ENCODE peak calls at places on chromosomes 11 and 22, in seven cellular contexts. One of them, this sample, is unnamed.
A peak's percentile ranks its signal among the peaks of the same experiment; 100 is the strongest.

GRCh38 chr11:15170170-15170569 is 55.4 kb downstream of the INSC start:
- DNase-seq in pancreas: no peak
- DNase-seq in astrocyte: no peak
- DNase-seq in tibial artery: no peak
- DNase-seq in body of pancreas: no peak
- DNase-seq in adipocyte: peak; percentile 44
- DNase-seq in colonic mucosa: no peak
- DNase-seq in this sample: no peak

GRCh38 chr11:15650105-15650938 is 535.6 kb downstream of the INSC start:
- DNase-seq in pancreas: peak; percentile 99
- DNase-seq in astrocyte: peak; percentile 71
- DNase-seq in tibial artery: peak; percentile 93
- DNase-seq in body of pancreas: peak; percentile 94
- DNase-seq in adipocyte: peak; percentile 98
- DNase-seq in colonic mucosa: peak; percentile 93
- DNase-seq in this sample: peak; percentile 98

GRCh38 chr22:17846326-17846992 is 72.2 kb upstream of the BID start:
- DNase-seq in pancreas: no peak
- DNase-seq in astrocyte: no peak
- DNase-seq in tibial artery: peak; percentile 43
- DNase-seq in body of pancreas: peak; percentile 16
- DNase-seq in adipocyte: no peak
- DNase-seq in colonic mucosa: no peak
- DNase-seq in this sample: no peak

GRCh38 chr11:20327377-20327776 is 36.1 kb upstream of the HTATIP2 start:
- DNase-seq in pancreas: no peak
- DNase-seq in astrocyte: no peak
- DNase-seq in tibial artery: no peak
- DNase-seq in body of pancreas: no peak
- DNase-seq in adipocyte: no peak
- DNase-seq in colonic mucosa: no peak
- DNase-seq in this sample: no peak

GRCh38 chr11:75347781-75348613 is 3.5 kb downstream of the ARRB1 start:
- DNase-seq in pancreas: no peak
- DNase-seq in astrocyte: peak; percentile 94
- DNase-seq in tibial artery: peak; percentile 45
- DNase-seq in body of pancreas: peak; percentile 38
- DNase-seq in adipocyte: peak; percentile 86
- DNase-seq in colonic mucosa: peak; percentile 52
- DNase-seq in this sample: no peak

GRCh38 chr22:38504731-38505594 is 1.1 kb downstream of the DDX17 start:
- DNase-seq in pancreas: peak; percentile 68
- DNase-seq in astrocyte: peak; percentile 41
- DNase-seq in tibial artery: peak; percentile 57
- DNase-seq in body of pancreas: peak; percentile 80
- DNase-seq in adipocyte: peak; percentile 69
- DNase-seq in colonic mucosa: peak; percentile 43
- DNase-seq in this sample: peak; percentile 65

GRCh38 chr11:125163431-125164011 is 1.0 kb upstream of the PKNOX2 start:
- DNase-seq in pancreas: no peak
- DNase-seq in astrocyte: no peak
- DNase-seq in tibial artery: no peak
- DNase-seq in body of pancreas: no peak
- DNase-seq in adipocyte: no peak
- DNase-seq in colonic mucosa: no peak
- DNase-seq in this sample: no peak

GRCh38 chr11:76275446-76275845 is 69.1 kb upstream of the WNT11 start:
- DNase-seq in pancreas: no peak
- DNase-seq in astrocyte: no peak
- DNase-seq in tibial artery: no peak
- DNase-seq in body of pancreas: no peak
- DNase-seq in adipocyte: no peak
- DNase-seq in colonic mucosa: no peak
- DNase-seq in this sample: no peak

GRCh38 chr11:47916361-47916841 is 64.0 kb upstream of the PTPRJ start:
- DNase-seq in pancreas: peak; percentile 61
- DNase-seq in astrocyte: peak; percentile 66
- DNase-seq in tibial artery: no peak
- DNase-seq in body of pancreas: peak; percentile 88
- DNase-seq in adipocyte: no peak
- DNase-seq in colonic mucosa: peak; percentile 34
- DNase-seq in this sample: no peak

GRCh38 chr11:104623518-104623917 is 274.7 kb downstream of the CASP12 start:
- DNase-seq in pancreas: no peak
- DNase-seq in astrocyte: peak; percentile 63
- DNase-seq in tibial artery: no peak
- DNase-seq in body of pancreas: no peak
- DNase-seq in adipocyte: peak; percentile 49
- DNase-seq in colonic mucosa: no peak
- DNase-seq in this sample: no peak

GRCh38 chr11:26878959-26879581 is 114.8 kb upstream of the FIBIN start:
- DNase-seq in pancreas: no peak
- DNase-seq in astrocyte: no peak
- DNase-seq in tibial artery: no peak
- DNase-seq in body of pancreas: no peak
- DNase-seq in adipocyte: no peak
- DNase-seq in colonic mucosa: no peak
- DNase-seq in this sample: no peak

GRCh38 chr11:1100417-1101245 is 26.0 kb downstream of the MUC2 start:
- DNase-seq in pancreas: peak; percentile 38
- DNase-seq in astrocyte: no peak
- DNase-seq in tibial artery: no peak
- DNase-seq in body of pancreas: no peak
- DNase-seq in adipocyte: no peak
- DNase-seq in colonic mucosa: no peak
- DNase-seq in this sample: peak; percentile 34

DNA sequence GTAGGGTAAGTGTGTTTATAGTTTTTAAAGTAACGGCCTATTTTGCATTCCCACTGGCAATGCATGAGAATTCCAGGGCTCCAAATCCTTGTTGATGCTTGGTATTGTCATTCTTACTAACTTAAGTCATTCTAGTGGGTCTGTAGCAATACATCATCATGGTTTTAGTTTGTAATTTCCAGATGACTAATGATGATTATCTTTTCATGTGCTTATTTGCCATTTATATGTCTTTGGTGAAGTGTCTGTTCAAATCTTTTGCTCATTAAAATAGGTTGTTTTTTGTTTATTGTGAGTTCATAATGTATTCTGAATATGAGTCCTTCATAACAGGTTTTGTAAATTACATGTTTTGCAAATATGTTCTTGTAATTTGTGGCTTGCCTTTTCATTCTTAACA is 31.2 kb downstream of the MTMR3 start:
- DNase-seq in pancreas: no peak
- DNase-seq in astrocyte: peak; percentile 88
- DNase-seq in tibial artery: no peak
- DNase-seq in body of pancreas: no peak
- DNase-seq in adipocyte: peak; percentile 87
- DNase-seq in colonic mucosa: no peak
- DNase-seq in this sample: no peak
- H3K4me1 ChIP-seq in pancreas: peaks cover 18% of the 10 kb centered on the region
- H3K4me1 ChIP-seq in astrocyte: peaks cover 29% of the 10 kb centered on the region
- H3K4me1 ChIP-seq in tibial artery: no peaks in the 10 kb centered on the region
- H3K4me1 ChIP-seq in body of pancreas: peaks cover 40% of the 10 kb centered on the region
- H3K4me1 ChIP-seq in adipocyte: peaks cover 58% of the 10 kb centered on the region
- H3K4me1 ChIP-seq in colonic mucosa: peaks cover 7% of the 10 kb centered on the region
- H3K4me1 ChIP-seq in this sample: peaks cover 8% of the 10 kb centered on the region

GRCh38 chr11:101296896-101297295 is 167.3 kb upstream of the PGR start:
- DNase-seq in pancreas: no peak
- DNase-seq in astrocyte: no peak
- DNase-seq in tibial artery: no peak
- DNase-seq in body of pancreas: no peak
- DNase-seq in adipocyte: no peak
- DNase-seq in colonic mucosa: no peak
- DNase-seq in this sample: no peak
- H3K9me3 ChIP-seq in pancreas: no peaks in the 10 kb centered on the region
- H3K9me3 ChIP-seq in astrocyte: peaks cover 2% of the 10 kb centered on the region
- H3K9me3 ChIP-seq in tibial artery: peaks cover 8% of the 10 kb centered on the region
- H3K9me3 ChIP-seq in body of pancreas: no peaks in the 10 kb centered on the region
- H3K9me3 ChIP-seq in adipocyte: peaks cover 8% of the 10 kb centered on the region
- H3K9me3 ChIP-seq in colonic mucosa: no peaks in the 10 kb centered on the region
- H3K9me3 ChIP-seq in this sample: no peaks in the 10 kb centered on the region

GRCh38 chr22:37377927-37378326 is 49.4 kb downstream of the ELFN2 start:
- DNase-seq in pancreas: no peak
- DNase-seq in astrocyte: no peak
- DNase-seq in tibial artery: no peak
- DNase-seq in body of pancreas: no peak
- DNase-seq in adipocyte: no peak
- DNase-seq in colonic mucosa: no peak
- DNase-seq in this sample: no peak

GRCh38 chr22:37379716-37380115 is 47.6 kb downstream of the ELFN2 start:
- DNase-seq in pancreas: no peak
- DNase-seq in astrocyte: no peak
- DNase-seq in tibial artery: no peak
- DNase-seq in body of pancreas: no peak
- DNase-seq in adipocyte: no peak
- DNase-seq in colonic mucosa: no peak
- DNase-seq in this sample: no peak

GRCh38 chr22:37381489-37381888 is 45.8 kb downstream of the ELFN2 start:
- DNase-seq in pancreas: no peak
- DNase-seq in astrocyte: peak; percentile 4
- DNase-seq in tibial artery: no peak
- DNase-seq in body of pancreas: no peak
- DNase-seq in adipocyte: no peak
- DNase-seq in colonic mucosa: no peak
- DNase-seq in this sample: no peak

GRCh38 chr22:37378642-37379058 is 48.6 kb downstream of the ELFN2 start:
- DNase-seq in pancreas: no peak
- DNase-seq in astrocyte: no peak
- DNase-seq in tibial artery: no peak
- DNase-seq in body of pancreas: no peak
- DNase-seq in adipocyte: no peak
- DNase-seq in colonic mucosa: no peak
- DNase-seq in this sample: no peak

GRCh38 chr22:37379085-37379484 is 48.2 kb downstream of the ELFN2 start:
- DNase-seq in pancreas: no peak
- DNase-seq in astrocyte: no peak
- DNase-seq in tibial artery: no peak
- DNase-seq in body of pancreas: no peak
- DNase-seq in adipocyte: no peak
- DNase-seq in colonic mucosa: no peak
- DNase-seq in this sample: no peak
- H3K4me1 ChIP-seq in pancreas: no peaks in the 10 kb centered on the region
- H3K4me1 ChIP-seq in astrocyte: peaks cover 4% of the 10 kb centered on the region
- H3K4me1 ChIP-seq in tibial artery: no peaks in the 10 kb centered on the region
- H3K4me1 ChIP-seq in body of pancreas: no peaks in the 10 kb centered on the region
- H3K4me1 ChIP-seq in adipocyte: peaks cover 8% of the 10 kb centered on the region
- H3K4me1 ChIP-seq in colonic mucosa: no peaks in the 10 kb centered on the region
- H3K4me1 ChIP-seq in this sample: no peaks in the 10 kb centered on the region

GRCh38 chr11:121134758-121135312 is 33.8 kb downstream of the TECTA start:
- DNase-seq in pancreas: no peak
- DNase-seq in astrocyte: no peak
- DNase-seq in tibial artery: no peak
- DNase-seq in body of pancreas: no peak
- DNase-seq in adipocyte: no peak
- DNase-seq in colonic mucosa: no peak
- DNase-seq in this sample: no peak
- H3K9me3 ChIP-seq in pancreas: no peaks in the 10 kb centered on the region
- H3K9me3 ChIP-seq in astrocyte: no peaks in the 10 kb centered on the region
- H3K9me3 ChIP-seq in tibial artery: no peaks in the 10 kb centered on the region
- H3K9me3 ChIP-seq in body of pancreas: no peaks in the 10 kb centered on the region
- H3K9me3 ChIP-seq in adipocyte: no peaks in the 10 kb centered on the region
- H3K9me3 ChIP-seq in colonic mucosa: no peaks in the 10 kb centered on the region
- H3K9me3 ChIP-seq in this sample: no peaks in the 10 kb centered on the region